ENCODE peak calls at places on chromosomes 7 and 10, in nine cellular contexts. N, Q, P, J, L, R, O, D and A are unnamed samples.

GRCh38 chr7:30796105-30796869 is 25.1 kb downstream of the MINDY4 start:
- DNase-seq in N (no peak), Q (no peak), P (no peak), J (peak), L (no peak), R (no peak), O (no peak), D (no peak), A (no peak)

GRCh38 chr7:155191901-155192478 is 105.7 kb upstream of the INSIG1 start:
- DNase-seq in N (no peak), Q (no peak), P (no peak), J (no peak), L (no peak), R (no peak), O (no peak), D (no peak), A (no peak)

GRCh38 chr10:59536151-59536550 is 173.5 kb downstream of the SLC16A9 start:
- DNase-seq in N (no peak), Q (no peak), P (peak), J (peak), L (no peak), R (peak), O (no peak), D (no peak), A (no peak)

GRCh38 chr7:33773053-33773452 is 132.3 kb upstream of the BMPER start:
- DNase-seq in N (no peak), Q (no peak), P (no peak), J (no peak), L (no peak), R (peak), O (no peak), D (no peak), A (no peak)

GRCh38 chr10:84765656-84766055 is 437.3 kb downstream of the CCSER2 start:
- DNase-seq in N (no peak), Q (no peak), P (no peak), J (no peak), L (no peak), R (no peak), O (no peak), D (no peak), A (no peak)

GRCh38 chr10:11010582-11010981 is 7.1 kb upstream of the CELF2 start:
- DNase-seq in N (no peak), Q (no peak), P (no peak), J (no peak), L (no peak), R (no peak), O (no peak), D (no peak), A (no peak)

GRCh38 chr10:93068411-93069244 is 5.1 kb upstream of the CYP26A1 start:
- DNase-seq in N (no peak), Q (no peak), P (no peak), J (no peak), L (no peak), R (no peak), O (no peak), D (no peak), A (no peak)

GRCh38 chr7:7972128-7972527 is 3.5 kb downstream of the GLCCI1 start:
- DNase-seq in N (peak), Q (no peak), P (no peak), J (no peak), L (no peak), R (no peak), O (no peak), D (peak), A (no peak)

GRCh38 chr7:33129806-33130153 is 416 bp downstream of the BBS9 start:
- DNase-seq in N (no peak), Q (no peak), P (no peak), J (no peak), L (no peak), R (no peak), O (no peak), D (no peak), A (no peak)

GRCh38 chr7:129958643-129959479 is 6.1 kb upstream of the UBE2H start:
- DNase-seq in N (no peak), Q (peak), P (peak), J (no peak), L (no peak), R (peak), O (no peak), D (no peak), A (peak)

GRCh38 chr10:95437669-95438068 is 123.5 kb downstream of the SORBS1 start:
- DNase-seq in N (no peak), Q (peak), P (no peak), J (no peak), L (no peak), R (no peak), O (no peak), D (no peak), A (no peak)

GRCh38 chr7:40348126-40348728 is 213.4 kb downstream of the SUGCT start:
- DNase-seq in N (no peak), Q (no peak), P (no peak), J (no peak), L (no peak), R (no peak), O (no peak), D (no peak), A (no peak)

GRCh38 chr7:46168671-46169383 is 247.8 kb upstream of the IGFBP3 start:
- DNase-seq in N (no peak), Q (no peak), P (no peak), J (no peak), L (no peak), R (peak), O (no peak), D (no peak), A (no peak)

GRCh38 chr7:55200441-55200840 is 164.7 kb upstream of the LANCL2 start:
- DNase-seq in N (no peak), Q (no peak), P (no peak), J (no peak), L (no peak), R (no peak), O (no peak), D (no peak), A (no peak)

GRCh38 chr7:12257582-12257981 is 46.5 kb downstream of the TMEM106B start:
- DNase-seq in N (peak), Q (no peak), P (no peak), J (no peak), L (peak), R (peak), O (peak), D (no peak), A (no peak)

GRCh38 chr10:1737222-1738061 is at the start of gene ADARB2:
- DNase-seq in N (peak), Q (peak), P (peak), J (no peak), L (no peak), R (no peak), O (no peak), D (no peak), A (peak)

GRCh38 chr7:23971031-23971430 is 261.0 kb downstream of the STK31 start:
- DNase-seq in N (no peak), Q (no peak), P (peak), J (no peak), L (no peak), R (no peak), O (no peak), D (no peak), A (no peak)

GRCh38 chr10:125472037-125472607 is 210.8 kb downstream of the TEX36 start:
- DNase-seq in N (no peak), Q (no peak), P (no peak), J (no peak), L (no peak), R (no peak), O (no peak), D (no peak), A (no peak)

GRCh38 chr10:133324198-133324792 is 12.4 kb downstream of the CALY start:
- DNase-seq in N (peak), Q (peak), P (peak), J (no peak), L (peak), R (no peak), O (peak), D (peak), A (peak)

GRCh38 chr10:60003709-60004191 is 97.4 kb upstream of the CCDC6 start:
- DNase-seq in N (no peak), Q (no peak), P (no peak), J (no peak), L (no peak), R (no peak), O (no peak), D (no peak), A (no peak)

GRCh38 chr7:13231216-13231615 is 543.8 kb downstream of the ARL4A start:
- DNase-seq in N (no peak), Q (no peak), P (peak), J (no peak), L (no peak), R (no peak), O (no peak), D (no peak), A (no peak)